ENCODE peak calls at places on chromosomes 13 and 19, in six cellular contexts. I, J, O, B, N and U are unnamed samples.

GRCh38 chr19:56958428-56958827 is 117.9 kb upstream of the PEG3 start:
- DNase-seq in I (no peak), J (no peak), O (no peak), B (no peak), N (no peak), U (no peak)

GRCh38 chr13:70249332-70250064 is 141.2 kb upstream of the KLHL1 start:
- DNase-seq in I (no peak), J (peak), O (no peak), B (no peak), N (peak), U (no peak)

GRCh38 chr13:112177459-112177858 is 110.5 kb downstream of the SOX1 start:
- DNase-seq in I (no peak), J (no peak), O (no peak), B (no peak), N (no peak), U (no peak)

GRCh38 chr19:2475018-2475701 is 767 bp upstream of the GADD45B start:
- DNase-seq in I (peak), J (peak), O (peak), B (no peak), N (no peak), U (peak)

GRCh38 chr13:111474136-111475002 is 153.9 kb downstream of the TEX29 start:
- DNase-seq in I (peak), J (peak), O (peak), B (no peak), N (peak), U (peak)

GRCh38 chr19:18685597-18686164 is 2.2 kb downstream of the CRTC1 start:
- DNase-seq in I (peak), J (no peak), O (no peak), B (no peak), N (no peak), U (no peak)

GRCh38 chr19:7759156-7759555 is 3.9 kb upstream of the CLEC4M start:
- DNase-seq in I (no peak), J (no peak), O (no peak), B (no peak), N (no peak), U (no peak)

GRCh38 chr13:100274942-100275506 is 186.1 kb downstream of the PCCA start:
- DNase-seq in I (peak), J (no peak), O (peak), B (no peak), N (peak), U (no peak)

GRCh38 chr19:15498910-15499309 is 9.4 kb upstream of the CYP4F22 start:
- DNase-seq in I (no peak), J (no peak), O (peak), B (no peak), N (no peak), U (no peak)

GRCh38 chr19:38528213-38528755 is 89.5 kb downstream of the MAP4K1 start:
- DNase-seq in I (no peak), J (peak), O (no peak), B (no peak), N (no peak), U (no peak)

GRCh38 chr19:33517922-33518321 is 3.7 kb downstream of the PEPD start:
- DNase-seq in I (no peak), J (no peak), O (no peak), B (no peak), N (no peak), U (no peak)

GRCh38 chr19:56109216-56109615 is 11.9 kb downstream of the ZNF787 start:
- DNase-seq in I (peak), J (no peak), O (no peak), B (no peak), N (no peak), U (no peak)

GRCh38 chr19:19271828-19272599 is 1.1 kb downstream of the TM6SF2 start:
- DNase-seq in I (no peak), J (no peak), O (no peak), B (no peak), N (no peak), U (peak)

GRCh38 chr13:21671793-21672680 is 1.2 kb downstream of the FGF9 start:
- DNase-seq in I (no peak), J (no peak), O (no peak), B (no peak), N (no peak), U (peak)
- TF ChIP-seq SMC3 in I (no peak), J (no peak), O (no peak), B (no peak), N (no peak), U (no peak)

GRCh38 chr19:35266904-35267817 is 1.6 kb upstream of the USF2 start:
- DNase-seq in I (peak), J (peak), O (peak), B (no peak), N (no peak), U (peak)
- TF ChIP-seq SMC3 in I (no peak), J (no peak), O (no peak), B (no peak), N (no peak), U (no peak)

GRCh38 chr19:50558449-50558848 is 9.8 kb downstream of the LRRC4B start:
- DNase-seq in I (no peak), J (no peak), O (no peak), B (no peak), N (no peak), U (no peak)
- TF ChIP-seq SMC3 in I (no peak), J (no peak), O (no peak), B (no peak), N (no peak), U (no peak)

GRCh38 chr19:45463241-45463640 is 4.6 kb upstream of the FOSB start:
- DNase-seq in I (no peak), J (no peak), O (no peak), B (no peak), N (no peak), U (no peak)
- TF ChIP-seq SMC3 in I (no peak), J (no peak), O (no peak), B (no peak), N (no peak), U (no peak)

GRCh38 chr13:76271728-76272232 is 614.4 kb downstream of the KCTD12 start:
- DNase-seq in I (peak), J (no peak), O (no peak), B (no peak), N (no peak), U (no peak)

DNA sequence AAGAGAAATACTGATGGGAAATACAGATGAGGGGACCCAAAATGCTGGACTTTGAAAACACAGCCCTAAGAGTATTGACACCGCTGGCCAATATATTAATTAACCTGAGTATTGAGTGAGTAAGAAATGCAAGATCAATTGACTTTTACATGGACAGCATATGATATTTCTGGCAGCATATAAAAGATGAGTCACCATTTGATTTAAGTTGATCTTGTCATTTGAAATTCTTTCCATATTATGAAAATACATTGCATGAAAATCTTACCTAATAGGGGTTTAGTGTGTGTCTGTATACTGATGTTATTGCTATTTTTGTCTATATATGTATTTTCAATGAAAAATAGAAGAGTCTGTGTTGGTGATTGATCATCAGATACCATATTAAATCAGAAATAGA is 619.6 kb downstream of the KCTD12 start:
- DNase-seq in I (no peak), J (no peak), O (no peak), B (no peak), N (no peak), U (no peak)
- TF ChIP-seq SMC3 in I (no peak), J (no peak), O (no peak), B (no peak), N (no peak), U (no peak)

DNA sequence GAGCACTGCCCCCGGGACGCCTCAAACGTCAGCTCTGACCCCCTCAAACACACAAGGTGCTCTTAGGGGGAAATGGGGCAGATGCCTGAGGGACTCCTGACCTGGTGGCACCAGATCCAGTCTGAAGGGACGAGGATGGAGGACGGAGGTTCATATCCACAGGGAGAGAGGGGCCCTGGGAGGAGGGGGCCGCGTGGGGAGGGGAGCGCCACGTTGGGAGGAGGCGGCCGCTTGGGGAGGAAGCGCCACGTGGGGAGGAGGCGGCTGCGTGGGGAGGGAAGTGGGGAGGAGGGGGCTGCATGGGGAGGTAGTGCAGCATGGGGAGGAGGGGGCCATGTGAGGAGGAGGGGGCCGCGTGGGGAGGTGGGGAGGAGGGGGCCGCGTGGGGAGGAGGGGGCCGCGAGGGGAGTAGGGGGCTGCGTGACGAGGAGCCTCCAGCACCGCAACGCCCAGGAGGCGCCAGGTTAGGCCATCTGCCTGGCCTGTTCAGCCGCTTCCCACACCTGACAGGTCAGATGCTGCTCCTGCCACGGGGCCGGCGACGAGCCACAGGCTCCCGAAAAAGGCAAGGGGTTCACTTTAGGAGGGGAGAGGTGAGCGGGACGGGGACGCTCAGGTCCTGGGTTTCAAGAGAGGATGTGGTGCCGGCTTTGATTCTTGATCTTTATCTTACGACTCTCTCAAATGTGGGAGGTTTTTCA is 36.7 kb upstream of the C13orf46 start:
- DNase-seq in I (no peak), J (no peak), O (no peak), B (no peak), N (no peak), U (peak)
- TF ChIP-seq SMC3 in I (no peak), J (no peak), O (no peak), B (no peak), N (no peak), U (no peak)

DNA sequence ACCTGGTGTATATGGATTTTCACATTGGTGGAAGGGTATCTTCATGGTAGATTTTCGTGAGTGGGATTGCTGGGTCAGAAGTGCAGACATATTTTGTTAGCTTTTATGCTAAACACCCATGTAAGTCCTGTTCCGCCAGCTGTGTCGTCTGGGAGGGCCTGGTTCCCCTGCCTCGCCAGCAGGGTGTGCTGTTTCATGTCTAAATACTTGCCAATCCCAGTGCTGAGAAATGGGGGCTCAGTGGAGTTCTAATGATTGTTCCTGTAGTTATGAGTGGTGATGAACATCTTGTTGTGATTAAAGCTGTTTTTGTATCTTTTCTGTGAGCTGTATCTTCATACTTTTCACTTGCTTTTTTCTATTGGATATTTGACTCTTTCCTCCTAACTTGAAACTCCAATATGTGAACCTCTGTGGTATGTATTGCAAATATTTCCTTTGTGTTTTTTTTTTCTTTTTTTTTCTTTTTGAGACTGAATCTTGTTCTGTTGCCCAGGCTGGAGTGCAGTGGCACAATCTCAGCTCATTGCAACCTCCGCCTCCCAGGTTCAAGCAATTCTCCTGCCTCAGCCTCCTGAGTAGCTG is 32.7 kb downstream of the KDM4B start:
- DNase-seq in I (peak), J (peak), O (peak), B (no peak), N (peak), U (peak)
- TF ChIP-seq SMC3 in I (peak), J (peak), O (peak), B (peak), N (peak), U (peak)

GRCh38 chr13:99053636-99054233 is 75.9 kb upstream of the DOCK9 start:
- DNase-seq in I (no peak), J (no peak), O (peak), B (no peak), N (no peak), U (no peak)
- TF ChIP-seq SMC3 in I (no peak), J (no peak), O (no peak), B (no peak), N (no peak), U (no peak)

DNA sequence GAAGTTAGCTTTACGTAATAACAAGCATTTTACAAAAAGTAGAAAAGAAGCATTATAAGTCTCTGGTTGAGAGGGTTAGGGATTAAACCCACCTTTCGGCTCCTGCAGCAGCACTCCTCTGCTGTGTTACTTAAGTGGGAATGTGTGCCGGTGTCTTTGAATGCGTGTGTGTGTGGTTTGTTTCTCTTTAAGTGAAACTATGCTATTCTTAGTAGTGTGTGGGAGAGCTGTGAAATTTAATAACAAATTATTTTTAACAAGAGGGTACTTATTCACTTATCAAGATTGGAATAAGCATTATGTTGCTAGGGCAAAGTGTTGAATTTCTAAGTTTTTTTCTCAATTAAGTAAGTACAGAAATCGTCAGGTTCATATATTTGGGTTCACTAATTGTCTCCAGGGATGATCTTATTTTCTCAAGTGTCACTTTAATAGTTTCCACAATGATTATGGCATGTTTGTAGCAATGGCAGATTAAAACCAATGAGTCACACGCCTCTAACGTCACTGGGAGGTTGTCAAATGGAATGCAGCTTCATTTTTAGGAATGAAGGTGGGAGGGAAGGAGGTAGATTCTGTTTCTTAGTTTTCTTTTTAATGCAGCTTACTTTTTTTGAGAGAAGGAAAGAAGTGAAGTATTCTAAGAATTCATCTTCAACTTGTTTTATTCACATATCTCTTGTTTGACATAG is 151.3 kb downstream of the LMO7 start:
- DNase-seq in I (peak), J (peak), O (no peak), B (no peak), N (no peak), U (no peak)
- TF ChIP-seq SMC3 in I (no peak), J (no peak), O (no peak), B (no peak), N (no peak), U (no peak)